ENCODE peak calls at places on chromosome 5, in four cellular contexts. F is activated B cell treated with CpG ODN at 0.5 μM for 24 hours, T is endothelial cell, P is GM13976. M is an unnamed sample.

GRCh38 chr5:165538065-165538464 is 2032.6 kb downstream of the MAT2B start:
- DNase-seq in F (no peak), T (no peak), P (no peak), M (no peak)

GRCh38 chr5:13107553-13107952 is 836.9 kb downstream of the DNAH5 start:
- DNase-seq in F (no peak), T (no peak), P (no peak), M (no peak)

GRCh38 chr5:87120518-87121314 is 147.0 kb upstream of the RASA1 start:
- DNase-seq in F (no peak), T (no peak), P (peak), M (no peak)

GRCh38 chr5:124628721-124629596 is 117.5 kb downstream of the ZNF608 start:
- DNase-seq in F (no peak), T (no peak), P (no peak), M (no peak)

GRCh38 chr5:132677191-132677590 is 3.4 kb downstream of the IL4 start:
- DNase-seq in F (no peak), T (peak), P (no peak), M (peak)

GRCh38 chr5:6730407-6730806 is 17.2 kb downstream of the TENT4A start:
- DNase-seq in F (no peak), T (no peak), P (no peak), M (no peak)

GRCh38 chr5:14187660-14188059 is 44.5 kb downstream of the TRIO start:
- DNase-seq in F (no peak), T (no peak), P (no peak), M (no peak)

GRCh38 chr5:62732677-62733121 is 154.1 kb downstream of the LRRC70 start:
- DNase-seq in F (no peak), T (no peak), P (no peak), M (no peak)

GRCh38 chr5:150987746-150988145 is 32.6 kb upstream of the GPX3 start:
- DNase-seq in F (no peak), T (no peak), P (no peak), M (no peak)

GRCh38 chr5:93581738-93582414 is 857 bp upstream of the NR2F1-AS1 start:
- DNase-seq in F (no peak), T (no peak), P (no peak), M (no peak)

GRCh38 chr5:144390133-144390532 is 219.5 kb downstream of the KCTD16 start:
- DNase-seq in F (no peak), T (no peak), P (no peak), M (no peak)

GRCh38 chr5:150647275-150648251 is 7.1 kb downstream of the SYNPO start:
- DNase-seq in F (no peak), T (no peak), P (no peak), M (no peak)

GRCh38 chr5:173582198-173583092 is 34.0 kb downstream of the BOD1 start:
- DNase-seq in F (no peak), T (no peak), P (no peak), M (no peak)

GRCh38 chr5:130871346-130872086 is 293.5 kb downstream of the HINT1 start:
- DNase-seq in F (no peak), T (no peak), P (peak), M (no peak)

GRCh38 chr5:31886206-31886605 is 247.3 kb downstream of the PDZD2 start:
- DNase-seq in F (no peak), T (peak), P (no peak), M (no peak)

GRCh38 chr5:40399349-40399748 is 280.4 kb upstream of the PTGER4 start:
- DNase-seq in F (no peak), T (no peak), P (no peak), M (no peak)

GRCh38 chr5:89053547-89053946 is 170.6 kb upstream of the MEF2C start:
- DNase-seq in F (no peak), T (no peak), P (no peak), M (no peak)

GRCh38 chr5:151741678-151742423 is 16.6 kb downstream of the ATOX1 start:
- DNase-seq in F (no peak), T (no peak), P (no peak), M (no peak)

GRCh38 chr5:54738118-54738972 is 220.8 kb downstream of the SNX18 start:
- DNase-seq in F (no peak), T (no peak), P (no peak), M (no peak)

GRCh38 chr5:94977437-94977836 is 307.5 kb downstream of the MCTP1 start:
- DNase-seq in F (no peak), T (no peak), P (no peak), M (no peak)

GRCh38 chr5:159049844-159050318 is 49.8 kb downstream of the EBF1 start:
- DNase-seq in F (no peak), T (no peak), P (no peak), M (no peak)

GRCh38 chr5:71719092-71719964 is at the start of gene CARTPT:
- DNase-seq in F (no peak), T (peak), P (no peak), M (peak)

GRCh38 chr5:115932991-115933390 is 29.3 kb upstream of the LVRN start:
- DNase-seq in F (no peak), T (no peak), P (no peak), M (no peak)

GRCh38 chr5:119943148-119943547 is 313.8 kb downstream of the FAM170A start:
- DNase-seq in F (no peak), T (no peak), P (no peak), M (no peak)

GRCh38 chr5:134555889-134556311 is 30.4 kb downstream of the JADE2 start:
- DNase-seq in F (peak), T (peak), P (peak), M (no peak)

GRCh38 chr5:141811287-141812155 is 66.7 kb downstream of the PCDH1 start:
- DNase-seq in F (no peak), T (peak), P (peak), M (peak)

DNA sequence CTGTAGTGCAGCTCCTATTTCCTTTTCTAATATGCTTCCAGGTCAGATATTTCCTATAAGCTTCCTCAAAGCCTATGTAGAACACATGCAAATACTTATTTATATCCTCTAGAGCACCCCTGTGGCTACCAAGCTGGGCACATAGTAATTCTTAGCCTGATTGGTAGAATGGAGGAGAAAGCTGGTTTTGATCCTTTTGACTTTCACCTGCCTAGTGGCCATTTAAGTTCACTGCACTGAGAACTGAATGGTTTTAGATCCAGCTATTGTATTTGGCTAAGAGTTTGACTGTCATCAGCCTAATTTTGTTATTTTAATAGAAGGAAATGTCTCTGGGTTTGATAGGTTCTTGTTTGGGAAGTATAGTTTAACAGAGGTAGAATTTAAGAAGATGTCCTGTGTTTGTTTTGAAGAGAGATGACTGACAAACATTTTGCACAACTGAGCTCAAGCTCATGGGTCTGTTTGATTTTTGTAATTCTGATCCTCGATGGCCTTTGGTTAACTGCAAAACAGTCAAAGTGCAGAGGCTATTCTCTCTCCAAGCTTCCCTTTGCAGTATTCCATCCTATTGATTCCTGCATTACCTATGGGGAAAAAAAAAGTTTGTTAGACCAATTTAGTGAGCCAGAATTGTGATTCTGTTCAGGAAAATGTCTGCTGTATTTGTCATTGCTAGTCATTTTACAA is 85.4 kb downstream of the KCNN2 start:
- DNase-seq in F (no peak), T (no peak), P (no peak), M (no peak)
- TF ChIP-seq CTCF in F (no peak), T (peak), P (no peak), M (peak)

GRCh38 chr5:148685520-148686134 is 31.3 kb upstream of the HTR4 start:
- DNase-seq in F (no peak), T (no peak), P (no peak), M (no peak)

GRCh38 chr5:148687871-148688270 is 33.5 kb upstream of the HTR4 start:
- DNase-seq in F (no peak), T (no peak), P (no peak), M (no peak)

GRCh38 chr5:148688787-148689186 is 34.5 kb upstream of the HTR4 start:
- DNase-seq in F (no peak), T (no peak), P (no peak), M (no peak)

GRCh38 chr5:148684528-148684927 is 30.2 kb upstream of the HTR4 start:
- DNase-seq in F (no peak), T (no peak), P (no peak), M (no peak)

DNA sequence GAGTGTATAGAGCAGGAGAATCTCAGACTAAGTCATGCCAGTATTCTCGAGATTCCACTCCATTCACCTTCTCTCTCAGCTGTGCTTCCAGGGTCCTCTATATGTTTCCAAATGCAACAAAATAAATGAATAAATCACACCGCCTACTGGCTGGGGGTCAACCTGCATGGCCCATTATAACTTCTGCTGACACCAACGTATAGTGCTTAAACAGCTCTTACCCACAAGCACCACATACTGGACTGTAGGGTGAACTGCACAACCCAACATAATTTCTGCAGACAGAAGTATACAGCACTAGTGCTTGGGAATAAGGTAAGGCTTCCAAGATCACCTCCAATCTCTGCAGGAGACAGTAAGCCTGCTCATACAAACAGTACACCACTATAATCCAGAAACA is 33.1 kb upstream of the HTR4 start:
- DNase-seq in F (no peak), T (peak), P (no peak), M (no peak)
- TF ChIP-seq CTCF in F (no peak), T (peak), P (peak), M (peak)

DNA sequence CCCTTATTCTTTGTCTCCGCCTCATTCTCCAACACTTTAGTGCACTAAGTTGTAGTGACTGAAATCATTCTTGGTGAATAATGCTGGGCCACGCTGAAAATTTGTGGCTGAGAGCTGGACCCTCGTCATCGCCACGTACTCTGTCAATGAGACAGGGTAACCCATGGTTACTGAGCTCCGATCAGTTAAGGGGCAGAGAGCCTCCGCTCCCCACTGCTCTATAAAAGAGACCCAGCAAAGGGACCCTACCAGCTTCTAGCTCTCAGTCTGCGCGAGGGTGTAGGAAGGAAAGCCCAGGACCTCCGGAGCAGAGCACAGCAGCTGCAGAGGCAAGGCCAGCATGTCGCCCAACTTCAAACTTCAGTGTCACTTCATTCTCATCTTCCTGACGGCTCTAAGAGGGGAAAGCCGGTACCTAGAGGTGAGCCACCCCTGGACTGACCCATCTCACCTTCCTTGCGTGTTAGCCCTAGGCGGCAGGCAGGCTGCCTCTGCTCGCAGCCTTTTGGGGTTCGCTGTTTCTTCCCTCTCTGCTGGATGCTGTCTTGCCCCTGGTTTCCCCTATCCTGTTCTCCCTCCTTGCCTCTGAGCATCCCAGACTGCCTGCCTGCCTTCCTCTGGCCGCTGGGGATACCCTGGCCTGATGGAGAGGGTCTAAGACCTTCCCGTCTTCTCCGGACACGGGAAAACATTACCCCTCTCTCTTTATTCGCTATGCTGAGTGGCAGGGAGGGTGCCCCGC is at the start of gene CRHBP:
- DNase-seq in F (no peak), T (peak), P (no peak), M (no peak)
- TF ChIP-seq CTCF in F (no peak), T (no peak), P (no peak), M (no peak)

DNA sequence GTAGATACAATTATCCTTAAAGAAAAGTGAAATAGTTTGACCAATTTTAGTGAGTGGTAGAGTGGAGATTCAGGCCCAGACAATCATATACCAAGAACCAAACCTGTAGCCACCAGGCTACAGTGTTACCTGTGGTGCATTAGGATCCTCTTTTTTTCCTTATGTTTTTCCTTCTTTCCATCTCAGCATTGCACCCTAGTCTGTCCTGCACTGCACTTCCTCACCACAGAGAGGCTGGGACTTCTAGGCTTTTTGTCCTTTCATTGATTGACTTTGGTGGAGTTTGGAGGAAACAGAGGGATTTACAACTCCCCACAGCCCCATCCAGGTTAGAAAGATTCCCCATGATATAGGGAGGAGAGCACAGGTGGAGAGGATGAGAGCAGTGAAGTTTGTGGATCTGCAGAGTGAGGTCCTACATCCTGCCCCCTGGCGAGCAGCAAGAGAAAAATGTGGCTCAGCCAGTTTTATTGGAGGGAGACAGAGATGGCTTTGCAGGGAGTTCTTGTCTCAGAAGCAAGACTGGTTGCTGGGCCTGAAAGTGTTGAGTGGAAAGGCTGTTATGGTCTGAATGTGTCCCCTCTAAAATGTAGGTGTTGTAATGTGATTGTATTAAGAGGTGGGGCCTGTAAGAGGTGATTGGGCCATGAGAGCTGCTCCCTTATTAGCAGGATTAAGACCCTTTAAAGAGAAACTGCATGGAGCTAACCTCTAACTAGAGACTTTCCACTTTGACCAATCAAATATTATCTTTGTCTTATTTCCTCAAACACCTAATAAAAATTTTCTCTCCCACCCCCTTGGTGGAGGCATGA is 36.2 kb downstream of the KIF4B start:
- DNase-seq in F (no peak), T (no peak), P (no peak), M (no peak)
- TF ChIP-seq CTCF in F (no peak), T (no peak), P (peak), M (peak)

GRCh38 chr5:34900660-34901059 is 14.6 kb downstream of the RAD1 start:
- DNase-seq in F (no peak), T (no peak), P (no peak), M (no peak)
- TF ChIP-seq CTCF in F (no peak), T (no peak), P (no peak), M (no peak)

GRCh38 chr5:102583663-102584062 is 84.9 kb upstream of the SLCO6A1 start:
- DNase-seq in F (no peak), T (no peak), P (no peak), M (no peak)
- TF ChIP-seq CTCF in F (no peak), T (peak), P (no peak), M (peak)

DNA sequence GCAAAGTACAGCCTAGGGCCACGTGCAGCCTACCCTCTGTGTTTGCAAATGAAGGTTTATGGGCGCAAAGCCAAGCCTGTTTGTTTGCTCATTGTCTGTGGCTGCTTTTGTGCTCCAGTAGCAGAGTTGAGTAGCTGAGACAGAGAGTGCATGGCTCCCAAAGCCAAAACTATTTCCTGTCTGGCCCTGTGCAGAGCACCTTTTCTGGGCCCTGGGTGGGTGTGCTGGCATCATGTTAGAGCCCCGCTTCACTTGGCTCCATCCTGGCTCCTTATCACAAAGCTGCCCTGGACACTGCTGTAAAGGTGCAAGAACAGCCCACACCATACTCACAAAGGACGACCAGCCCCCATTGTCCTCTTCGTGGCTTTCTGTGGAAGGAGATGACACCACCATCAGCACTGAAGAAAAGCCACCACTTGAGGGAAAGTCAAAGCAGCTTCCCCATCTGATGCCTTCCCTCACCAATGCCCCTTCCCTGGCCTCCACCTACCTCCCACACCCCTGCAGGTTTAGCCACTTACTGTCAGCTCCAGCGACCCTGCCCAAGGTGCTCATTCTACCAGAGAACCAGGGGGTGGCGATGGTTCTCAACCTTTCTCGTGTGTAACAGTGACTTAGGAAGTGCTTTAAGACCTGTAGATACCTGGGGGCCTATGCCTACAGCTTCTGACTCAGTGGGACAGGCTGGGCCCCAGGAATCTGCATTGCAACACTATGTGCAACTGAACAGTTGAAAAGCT is 23.4 kb downstream of the LCP2 start:
- DNase-seq in F (no peak), T (peak), P (peak), M (no peak)
- TF ChIP-seq CTCF in F (no peak), T (no peak), P (peak), M (peak)